ENCODE peak calls at places on chromosomes 4 and X, in four cellular contexts. N is DND-41; V is ovary; T is activated CD4-positive, alpha-beta T cell treated with anti-CD3 and anti-CD28 coated beads for 24 hours. U is an unnamed sample.

GRCh38 chrX:97021680-97022079 is 138.0 kb downstream of the RPA4 start:
- DNase-seq in N (no peak), V (no peak), T (no peak), U (no peak)

GRCh38 chrX:30196322-30196721 is 19.0 kb upstream of the MAGEB2 start:
- DNase-seq in N (no peak), V (no peak), T (no peak), U (no peak)

GRCh38 chr4:67380154-67380553 is 165.1 kb downstream of the CENPC start:
- DNase-seq in N (no peak), V (no peak), T (no peak), U (no peak)

GRCh38 chr4:125714845-125715244 is 400.1 kb downstream of the FAT4 start:
- DNase-seq in N (no peak), V (no peak), T (no peak), U (no peak)

GRCh38 chrX:16869393-16870094 is 618 bp downstream of the RBBP7 start:
- DNase-seq in N (peak; percentile 69), V (no peak), T (peak; percentile 25), U (no peak)

GRCh38 chr4:43325220-43325967 is 432.9 kb downstream of the GRXCR1 start:
- DNase-seq in N (no peak), V (no peak), T (no peak), U (no peak)

GRCh38 chr4:20984011-20984836 is 284.0 kb downstream of the PACRGL start:
- DNase-seq in N (no peak), V (no peak), T (no peak), U (no peak)

GRCh38 chr4:35364321-35364870 is 879.9 kb downstream of the ARAP2 start:
- DNase-seq in N (no peak), V (no peak), T (no peak), U (no peak)

GRCh38 chr4:142875117-142875516 is 29.0 kb upstream of the INPP4B start:
- DNase-seq in N (no peak), V (no peak), T (no peak), U (no peak)

GRCh38 chrX:112513154-112513553 is 166.6 kb downstream of the LHFPL1 start:
- DNase-seq in N (no peak), V (no peak), T (no peak), U (no peak)

GRCh38 chr4:129355529-129355928 is 259.6 kb downstream of the C4orf33 start:
- DNase-seq in N (no peak), V (no peak), T (no peak), U (no peak)

GRCh38 chrX:119007189-119007770 is 32.9 kb downstream of the LONRF3 start:
- DNase-seq in N (no peak), V (no peak), T (no peak), U (no peak)

GRCh38 chr4:166252487-166253402 is 379.7 kb downstream of the TLL1 start:
- DNase-seq in N (no peak), V (no peak), T (no peak), U (no peak)

GRCh38 chr4:15245006-15245530 is 182.8 kb upstream of the C1QTNF7 start:
- DNase-seq in N (no peak), V (no peak), T (no peak), U (no peak)

GRCh38 chr4:20109395-20109794 is 142.3 kb upstream of the SLIT2 start:
- DNase-seq in N (no peak), V (no peak), T (no peak), U (no peak)

U was measured in activated naive CD8-positive, alpha-beta T cell treated with anti-CD3 and anti-CD28 coated beads, Interleukin-2, amount 50 U/mL, for 16 hours.